ENCODE peak calls at places on chromosome 1, in eight cellular contexts. D is A549; A is HL-60; B is neural progenitor cell; G is thyroid gland; R is CD8-positive, alpha-beta memory T cell; H is psoas muscle; M is neuronal stem cell. I is an unnamed sample.
A peak's percentile ranks its signal among the peaks of the same experiment; 100 is the strongest.

GRCh38 chr1:201084171-201084766 is 28.0 kb downstream of the CACNA1S start:
- DNase-seq in B (no peak), H (no peak), G (no peak), R (no peak), M (no peak), A (no peak), D (no peak), I (no peak)

GRCh38 chr1:171142081-171142450 is 43.0 kb upstream of the FMO2 start:
- DNase-seq in M (no peak), R (no peak), G (peak; percentile 10), H (peak; percentile 45), A (no peak), D (no peak), B (no peak), I (no peak)

GRCh38 chr1:116918714-116919357 is 9.1 kb downstream of the PTGFRN start:
- DNase-seq in G (no peak), M (no peak), H (no peak), R (no peak), B (no peak), D (no peak), A (no peak), I (no peak)

GRCh38 chr1:32759997-32760623 is 57.0 kb downstream of the YARS1 start:
- DNase-seq in M (peak; percentile 57), G (peak; percentile 99), R (no peak), D (peak; percentile 95), H (no peak), B (peak; percentile 86), A (no peak), I (no peak)

GRCh38 chr1:2460996-2461751 is 14.9 kb upstream of the PLCH2 start:
- DNase-seq in A (no peak), D (no peak), R (no peak), G (no peak), M (no peak), H (no peak), B (no peak), I (no peak)

GRCh38 chr1:117795190-117795589 is 134.2 kb downstream of the GDAP2 start:
- DNase-seq in B (no peak), G (no peak), M (no peak), D (no peak), H (no peak), R (no peak), A (no peak), I (no peak)

GRCh38 chr1:8427493-8427892 is 109.6 kb downstream of the SLC45A1 start:
- DNase-seq in D (no peak), A (peak; percentile 90), H (no peak), B (no peak), R (no peak), G (no peak), M (no peak), I (no peak)

GRCh38 chr1:184972281-184973055 is 1.8 kb downstream of the NIBAN1 start:
- DNase-seq in H (no peak), M (no peak), D (no peak), A (no peak), G (no peak), R (no peak), B (no peak), I (no peak)

GRCh38 chr1:186903374-186904129 is 74.8 kb downstream of the PLA2G4A start:
- DNase-seq in G (no peak), D (no peak), R (no peak), A (peak; percentile 19), M (no peak), B (no peak), H (no peak), I (no peak)

GRCh38 chr1:100556181-100556580 is 18.2 kb downstream of the GPR88 start:
- DNase-seq in B (no peak), R (no peak), D (no peak), G (no peak), M (no peak), H (no peak), A (no peak), I (no peak)

GRCh38 chr1:159009287-159009686 is 420 bp upstream of the IFI16 start:
- DNase-seq in A (no peak), R (no peak), G (no peak), M (no peak), H (no peak), D (no peak), B (no peak), I (no peak)

GRCh38 chr1:159009704-159010361 is at the start of gene IFI16:
- DNase-seq in G (peak; percentile 17), A (peak; percentile 73), M (no peak), D (peak; percentile 19), H (no peak), R (no peak), B (no peak), I (no peak)

GRCh38 chr1:159007734-159008133 is 2.0 kb upstream of the IFI16 start:
- DNase-seq in B (no peak), A (peak; percentile 62), H (no peak), D (no peak), M (no peak), R (no peak), G (no peak), I (no peak)

GRCh38 chr1:159010398-159010797 is 691 bp downstream of the IFI16 start:
- DNase-seq in A (no peak), B (no peak), H (no peak), G (no peak), M (no peak), R (no peak), D (no peak), I (no peak)

GRCh38 chr1:159008744-159009188 is 941 bp upstream of the IFI16 start:
- DNase-seq in H (no peak), B (no peak), M (no peak), D (no peak), A (peak; percentile 67), G (no peak), R (peak; percentile 47), I (no peak)
- H3K4me3 ChIP-seq in H (no peak overlapping the region), B (no peak overlapping the region), M (no peak overlapping the region), D (no peak overlapping the region), A (no peak overlapping the region), G (no peak overlapping the region), R (peak overlapping the region; percentile 87), I (no peak overlapping the region)

DNA sequence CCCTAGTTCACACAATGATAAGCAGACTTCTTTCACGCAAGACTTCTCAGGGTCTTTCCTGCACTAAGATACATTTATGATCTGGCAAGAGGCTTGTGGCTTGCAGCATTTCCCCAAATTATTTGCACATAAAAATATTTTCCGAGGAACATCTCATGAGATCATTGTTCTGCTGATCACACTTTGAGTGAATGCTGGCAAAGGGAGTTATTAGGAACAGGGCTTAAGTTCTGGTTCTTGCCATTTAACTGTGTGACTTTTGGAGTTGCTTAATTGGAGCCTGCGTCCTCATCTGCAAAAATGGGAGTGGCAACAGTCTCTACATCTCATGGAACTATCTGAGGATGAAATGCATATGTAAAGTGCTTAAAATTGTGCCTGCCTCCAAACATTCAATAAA is 50.2 kb downstream of the GADD45A start:
- DNase-seq in G (no peak), M (no peak), A (no peak), R (no peak), D (no peak), B (no peak), H (no peak), I (no peak)
- H3K27ac ChIP-seq in G (no peak overlapping the region), M (no peak overlapping the region), A (no peak overlapping the region), R (no peak overlapping the region), D (peak overlapping the region; percentile 27), B (no peak overlapping the region), H (peak overlapping the region; percentile 46), I (no peak overlapping the region)

GRCh38 chr1:163201906-163202305 is 810 bp downstream of the RGS5 start:
- DNase-seq in A (no peak), B (no peak), M (no peak), H (no peak), R (no peak), G (no peak), D (no peak), I (no peak)

GRCh38 chr1:163197022-163197421 is 5.7 kb downstream of the RGS5 start:
- DNase-seq in R (no peak), M (no peak), A (no peak), D (no peak), B (no peak), H (no peak), G (no peak), I (no peak)

GRCh38 chr1:163203561-163203960 is 845 bp upstream of the RGS5 start:
- DNase-seq in A (no peak), D (no peak), G (no peak), R (no peak), M (no peak), H (no peak), B (no peak), I (no peak)

GRCh38 chr1:163205513-163205912 is 2.8 kb upstream of the RGS5 start:
- DNase-seq in G (no peak), D (no peak), B (no peak), H (no peak), M (no peak), A (no peak), R (no peak), I (no peak)

DNA sequence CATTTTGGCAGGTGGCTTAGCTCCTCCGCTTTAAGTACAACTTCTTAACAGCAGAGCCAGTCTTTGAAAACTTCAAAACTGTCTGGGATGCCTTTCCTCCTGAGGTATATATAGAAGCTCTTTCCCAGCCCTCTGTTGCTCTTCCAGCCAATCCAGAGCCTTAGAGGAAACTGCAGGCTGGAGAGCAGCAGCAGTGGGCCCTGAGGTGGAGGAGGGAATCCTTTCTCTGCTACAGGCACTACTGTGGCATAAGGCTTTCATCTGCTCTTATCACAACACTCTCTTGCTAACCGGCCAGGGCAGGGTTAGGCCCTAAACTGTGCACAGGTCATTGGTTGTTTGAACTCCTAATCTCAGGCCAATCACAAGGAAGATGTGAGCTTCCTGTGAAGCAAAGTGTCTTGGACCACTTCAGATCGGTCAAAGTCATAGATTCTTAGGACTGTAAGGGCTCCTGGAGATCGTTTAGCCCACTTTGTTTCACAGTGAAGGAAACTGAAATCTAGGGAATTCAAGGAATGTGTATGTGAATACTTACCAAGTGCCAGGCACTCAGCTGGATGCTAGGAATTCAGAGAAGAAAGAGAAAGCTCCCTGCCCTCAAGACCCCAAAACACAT is at the start of gene RGS5:
- DNase-seq in A (no peak), H (no peak), R (no peak), D (no peak), B (peak; percentile 77), G (no peak), M (peak; percentile 65), I (no peak)
- H3K4me3 ChIP-seq in A (no peak within 1 kb of the TSS), H (peak within 1 kb of the TSS; percentile 47), R (no peak within 1 kb of the TSS), D (no peak within 1 kb of the TSS), B (peak within 1 kb of the TSS; percentile 17), G (no peak within 1 kb of the TSS), M (peak within 1 kb of the TSS; percentile 12), I (no peak within 1 kb of the TSS)

DNA sequence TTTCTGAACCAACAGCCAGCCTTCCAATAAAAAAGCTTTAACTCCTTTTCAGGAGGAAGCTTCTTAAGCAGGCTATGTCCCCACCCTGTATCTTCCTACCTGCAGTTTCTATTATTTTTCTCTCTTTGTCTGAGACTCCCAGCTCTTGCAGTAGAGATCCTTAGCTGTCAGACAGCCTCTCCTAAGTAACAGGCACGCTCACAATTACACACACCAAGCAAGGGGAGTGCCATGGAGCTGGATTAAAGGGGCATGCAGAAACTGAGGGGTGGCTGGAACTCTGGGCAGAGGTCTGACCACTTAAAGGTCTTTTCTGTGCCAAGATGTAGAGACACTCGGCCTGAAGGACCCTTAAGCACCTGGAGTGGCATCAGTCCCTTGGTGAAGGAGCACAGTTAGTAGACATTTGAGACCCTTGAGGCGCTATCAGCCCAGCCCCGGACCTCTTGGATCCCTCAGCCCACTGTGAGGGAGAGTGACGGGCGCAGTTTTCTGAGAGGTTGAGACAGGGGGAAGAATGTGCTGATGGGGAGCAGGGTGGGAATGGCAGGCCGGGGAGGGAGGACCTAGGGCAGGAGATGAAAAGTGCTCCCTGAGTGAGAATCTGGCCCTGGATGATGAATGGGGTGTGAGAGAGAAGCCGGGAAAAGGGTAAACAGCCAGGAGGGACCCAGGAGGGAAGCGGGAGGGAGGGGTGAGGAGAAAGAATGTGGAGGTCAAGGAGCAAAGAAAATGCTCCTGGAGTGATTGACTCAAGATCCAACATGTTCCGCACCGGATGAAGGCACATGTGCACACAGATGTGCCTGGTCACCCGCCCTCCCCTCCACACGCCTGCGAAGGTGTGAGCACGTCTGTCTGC is 13.3 kb downstream of the PLXNA2 start:
- DNase-seq in M (no peak), D (no peak), B (no peak), H (no peak), G (peak; percentile 86), A (no peak), R (no peak), I (no peak)
- H3K27ac ChIP-seq in M (no peak overlapping the region), D (no peak overlapping the region), B (no peak overlapping the region), H (no peak overlapping the region), G (peak overlapping the region; percentile 52), A (no peak overlapping the region), R (no peak overlapping the region), I (no peak overlapping the region)

I was measured in WERI-Rb-1.